ENCODE peak calls at places on chromosomes 16 and 17, in five cellular contexts. H is fibroblast of lung, X is IMR-90, N is HCT116, W is PC-3. B is an unnamed sample.
A peak's percentile ranks its signal among the peaks of the same experiment; 100 is the strongest.

GRCh38 chr16:10180771-10181163 is 1.5 kb downstream of the GRIN2A start:
- DNase-seq in W (no peak), N (no peak), H (no peak), X (no peak), B (peak; percentile 66)

GRCh38 chr17:28324272-28324745 is 5.3 kb downstream of the TMEM97 start:
- DNase-seq in W (no peak), N (no peak), X (no peak), H (no peak), B (no peak)

GRCh38 chr17:17790673-17791464 is 45.9 kb downstream of the SREBF1 start:
- DNase-seq in H (no peak), X (no peak), N (no peak), W (no peak), B (no peak)

GRCh38 chr16:66419527-66419926 is 7.6 kb upstream of the BEAN1 start:
- DNase-seq in H (no peak), W (no peak), N (no peak), X (no peak), B (no peak)

GRCh38 chr17:28940675-28941074 is 10.6 kb downstream of the PHF12 start:
- DNase-seq in N (no peak), X (no peak), W (no peak), H (no peak), B (peak; percentile 65)

GRCh38 chr17:1109606-1110523 is 69.9 kb downstream of the ABR start:
- DNase-seq in H (no peak), N (no peak), X (no peak), W (peak; percentile 60), B (peak; percentile 66)

GRCh38 chr17:5241861-5242671 is 7.4 kb upstream of the SCIMP start:
- DNase-seq in H (no peak), X (no peak), N (no peak), W (no peak), B (peak; percentile 71)

GRCh38 chr17:18246880-18247612 is 11.5 kb downstream of the FLII start:
- DNase-seq in H (no peak), N (no peak), X (peak; percentile 8), W (peak; percentile 62), B (peak; percentile 93)

GRCh38 chr16:28140788-28141618 is 70.8 kb downstream of the XPO6 start:
- DNase-seq in X (no peak), W (no peak), N (no peak), H (no peak), B (peak; percentile 68)

GRCh38 chr17:38705523-38705802 is 390 bp downstream of the MLLT6 start:
- DNase-seq in X (no peak), H (no peak), W (no peak), N (no peak), B (no peak)

GRCh38 chr17:63993368-63993990 is 4.7 kb upstream of the PRR29 start:
- DNase-seq in N (no peak), W (no peak), X (no peak), H (no peak), B (no peak)

GRCh38 chr16:75351183-75351582 is 82.1 kb downstream of the CFDP1 start:
- DNase-seq in W (peak; percentile 53), X (peak; percentile 80), H (peak; percentile 68), N (no peak), B (no peak)

GRCh38 chr17:47170710-47171109 is 18.4 kb downstream of the CDC27 start:
- DNase-seq in W (no peak), X (no peak), H (no peak), N (no peak), B (no peak)

GRCh38 chr16:83903739-83904138 is 4.8 kb downstream of the MLYCD start:
- DNase-seq in W (no peak), X (peak; percentile 60), N (no peak), H (peak; percentile 81), B (no peak)

GRCh38 chr17:76793775-76794174 is 55.9 kb downstream of the MFSD11 start:
- DNase-seq in X (peak; percentile 23), N (peak; percentile 53), H (no peak), W (peak; percentile 79), B (peak; percentile 82)

GRCh38 chr17:48951572-48951971 is 6.9 kb upstream of the SNF8 start:
- DNase-seq in N (no peak), W (no peak), H (no peak), X (no peak), B (no peak)

GRCh38 chr16:89473791-89474414 is 16.5 kb downstream of the ANKRD11 start:
- DNase-seq in X (peak; percentile 56), W (peak; percentile 50), N (no peak), H (peak; percentile 48), B (peak; percentile 37)

GRCh38 chr16:48561960-48562393 is 48.0 kb downstream of the N4BP1 start:
- DNase-seq in W (no peak), X (peak; percentile 31), H (peak; percentile 24), N (no peak), B (no peak)

GRCh38 chr17:63827002-63827800 is at the start of the genes FTSJ3 and PSMC5:
- DNase-seq in W (peak; percentile 97), N (peak; percentile 98), X (peak; percentile 93), H (peak; percentile 96), B (peak; percentile 98)

GRCh38 chr17:6191405-6192095 is 121.4 kb downstream of the WSCD1 start:
- DNase-seq in N (no peak), W (no peak), X (no peak), H (no peak), B (no peak)

GRCh38 chr17:67503184-67503583 is 126.1 kb downstream of the PITPNC1 start:
- DNase-seq in H (no peak), N (peak; percentile 95), X (peak; percentile 53), W (peak; percentile 99), B (no peak)

GRCh38 chr16:19348578-19349315 is 63.2 kb downstream of the CLEC19A start:
- DNase-seq in N (no peak), X (no peak), W (no peak), H (no peak), B (no peak)

GRCh38 chr16:89826531-89827382 is 1.5 kb upstream of the SPIRE2 start:
- DNase-seq in N (no peak), X (no peak), W (no peak), H (no peak), B (no peak)

GRCh38 chr16:30562021-30562420 is 3.8 kb upstream of the ZNF764 start:
- DNase-seq in N (no peak), H (no peak), W (no peak), X (no peak), B (no peak)

GRCh38 chr17:58280480-58281217 is at the start of gene MPO:
- DNase-seq in N (no peak), W (no peak), H (no peak), X (no peak), B (no peak)

GRCh38 chr17:41003926-41004325 is 4.2 kb upstream of the KRTAP3-2 start:
- DNase-seq in H (no peak), X (no peak), N (no peak), W (no peak), B (no peak)

GRCh38 chr17:77924757-77925336 is 33.7 kb upstream of the TNRC6C start:
- DNase-seq in N (no peak), X (peak; percentile 49), W (no peak), H (peak; percentile 81), B (no peak)

GRCh38 chr16:56534847-56535383 is 15.1 kb upstream of the BBS2 start:
- DNase-seq in N (no peak), X (no peak), W (no peak), H (no peak), B (no peak)

GRCh38 chr16:56530872-56531271 is 11.0 kb upstream of the BBS2 start:
- DNase-seq in W (peak; percentile 64), N (no peak), X (no peak), H (no peak), B (no peak)

GRCh38 chr16:56538331-56538730 is 18.5 kb upstream of the BBS2 start:
- DNase-seq in W (no peak), H (no peak), X (no peak), N (no peak), B (no peak)

DNA sequence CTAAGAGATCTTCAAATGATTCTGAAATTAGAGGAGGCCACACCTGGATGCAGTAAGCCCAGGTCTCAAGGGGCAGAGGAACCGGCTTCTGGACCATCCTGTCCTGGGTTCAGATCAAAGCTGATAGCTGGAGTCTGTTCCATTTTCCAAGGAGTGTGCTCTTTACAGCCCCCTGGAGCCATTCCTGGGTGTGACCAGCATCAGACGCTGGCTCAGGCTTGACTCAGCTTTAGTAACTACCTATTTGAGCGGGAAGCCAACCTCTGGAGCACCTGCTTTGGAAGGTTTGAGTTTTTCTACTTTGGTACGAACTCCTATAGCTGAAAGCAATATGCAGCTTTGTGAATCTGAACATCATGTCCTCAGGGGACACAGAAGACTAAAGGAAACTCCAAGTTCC is 12.9 kb upstream of the BBS2 start:
- DNase-seq in W (peak; percentile 55), H (no peak), N (peak; percentile 26), X (no peak), B (no peak)
- H3K4me2 ChIP-seq in W (no peak overlapping the region), H (no peak overlapping the region), N (peak overlapping the region; percentile 32), X (no peak overlapping the region), B (no peak overlapping the region)

GRCh38 chr17:75087558-75088453 is at the start of gene SLC16A5:
- DNase-seq in H (peak; percentile 75), X (peak; percentile 55), W (no peak), N (peak; percentile 84), B (no peak)
- H3K4me2 ChIP-seq in H (peak within 1 kb of the TSS; percentile 82), X (peak within 1 kb of the TSS; percentile 51), W (no peak within 1 kb of the TSS), N (peak within 1 kb of the TSS; percentile 92), B (no peak within 1 kb of the TSS)

GRCh38 chr17:81341347-81342061 is 46.4 kb upstream of the SLC38A10 start:
- DNase-seq in W (peak; percentile 28), X (no peak), N (no peak), H (no peak), B (no peak)

GRCh38 chr17:81340606-81341346 is 45.7 kb upstream of the SLC38A10 start:
- DNase-seq in W (peak; percentile 29), N (no peak), X (no peak), H (peak; percentile 50), B (no peak)

GRCh38 chr17:81345211-81346089 is 49.8 kb upstream of the BAHCC1 start:
- DNase-seq in X (peak; percentile 87), W (peak; percentile 87), N (no peak), H (peak; percentile 87), B (no peak)

GRCh38 chr17:81342062-81342699 is 47.1 kb upstream of the SLC38A10 start:
- DNase-seq in N (no peak), H (peak; percentile 56), X (no peak), W (peak; percentile 43), B (no peak)

GRCh38 chr17:81342700-81343070 is 47.6 kb upstream of the SLC38A10 start:
- DNase-seq in H (no peak), X (no peak), W (no peak), N (no peak), B (no peak)
- H3K4me2 ChIP-seq in H (peak overlapping the region; percentile 95), X (peak overlapping the region; percentile 73), W (peak overlapping the region; percentile 97), N (no peak overlapping the region), B (no peak overlapping the region)

DNA sequence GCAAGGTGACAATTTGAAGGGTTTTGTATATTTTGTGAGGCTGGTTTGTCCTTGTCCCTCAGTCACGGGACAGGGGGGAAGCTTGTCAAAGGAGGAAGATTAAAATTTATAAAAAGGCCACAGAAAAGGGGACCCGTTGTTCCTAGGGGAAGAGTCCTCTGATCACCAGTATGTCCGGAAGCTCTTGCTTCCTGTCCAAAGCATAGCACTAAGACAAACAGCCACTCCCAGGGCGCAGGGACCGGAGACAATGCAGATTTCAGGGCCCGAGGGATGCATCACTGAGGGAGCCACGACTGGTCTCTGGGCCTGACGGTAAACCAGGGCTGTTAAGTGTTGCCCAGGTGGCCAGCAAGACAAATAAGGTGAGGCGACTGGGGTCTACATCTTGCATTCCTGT is 95.2 kb downstream of the MAF start:
- DNase-seq in W (no peak), X (no peak), N (no peak), H (no peak), B (no peak)
- H3K4me2 ChIP-seq in W (no peak overlapping the region), X (no peak overlapping the region), N (no peak overlapping the region), H (no peak overlapping the region), B (no peak overlapping the region)

B was measured in Karpas-422.